ENCODE peak calls at places on chromosomes 7 and 10, in eight cellular contexts. Y, U, G, M, I, D, B and K are unnamed samples.

GRCh38 chr7:6090738-6091505 is 59.7 kb downstream of the ANKRD61 start:
- DNase-seq in I (no peak), D (no peak), G (no peak), U (no peak), B (no peak), Y (no peak), M (no peak), K (no peak)

GRCh38 chr10:104580321-104580720 is 60.8 kb upstream of the SORCS3 start:
- DNase-seq in U (no peak), G (peak), M (no peak), Y (no peak), B (no peak), D (no peak), I (no peak), K (no peak)

GRCh38 chr7:99505324-99505662 is 831 bp downstream of the ZKSCAN5 start:
- DNase-seq in G (no peak), I (no peak), U (no peak), B (no peak), Y (no peak), M (no peak), D (no peak), K (no peak)

GRCh38 chr10:91163269-91163708 is 57.2 kb upstream of the PCGF5 start:
- DNase-seq in D (peak), B (no peak), G (peak), Y (no peak), I (peak), U (peak), M (no peak), K (peak)

GRCh38 chr7:157432957-157433576 is 96.3 kb downstream of the DNAJB6 start:
- DNase-seq in G (no peak), U (peak), D (peak), B (no peak), I (no peak), M (peak), Y (no peak), K (peak)

GRCh38 chr7:40162516-40162915 is 27.7 kb downstream of the SUGCT start:
- DNase-seq in B (no peak), U (no peak), Y (no peak), M (no peak), D (no peak), G (no peak), I (no peak), K (no peak)

GRCh38 chr7:20064974-20065862 is 152.0 kb downstream of the MACC1 start:
- DNase-seq in I (peak), D (no peak), G (no peak), B (peak), Y (peak), U (no peak), M (no peak), K (no peak)

GRCh38 chr7:20777377-20778062 is 9.2 kb downstream of the SP8 start:
- DNase-seq in I (no peak), G (no peak), Y (no peak), B (no peak), D (no peak), U (no peak), M (no peak), K (no peak)

GRCh38 chr7:47460251-47460989 is 121.5 kb downstream of the TNS3 start:
- DNase-seq in G (no peak), I (no peak), D (no peak), B (no peak), M (no peak), U (no peak), Y (no peak), K (no peak)

GRCh38 chr10:100565206-100565985 is 29.7 kb downstream of the HIF1AN start:
- DNase-seq in U (no peak), M (no peak), B (no peak), G (no peak), I (no peak), Y (no peak), D (no peak), K (no peak)

GRCh38 chr7:47720141-47720906 is 138.4 kb upstream of the TNS3 start:
- DNase-seq in D (no peak), I (peak), M (no peak), U (peak), Y (peak), B (no peak), G (no peak), K (peak)